ENCODE peak calls at places on chromosomes 16 and 17, in seven cellular contexts. G is psoas muscle; H is M059J; U is heart right ventricle; P is fibroblast of pulmonary artery; N is pancreas; W is activated CD8-positive, alpha-beta T cell treated with anti-CD3 and anti-CD28 coated beads for 36 hours. X is an unnamed sample.

GRCh38 chr17:46208997-46209396 is 15.8 kb upstream of the KANSL1 start:
- DNase-seq in G (no peak), H (no peak), U (no peak), P (no peak), N (no peak), W (no peak), X (no peak)

GRCh38 chr16:55480228-55480655 is 1.2 kb downstream of the MMP2 start:
- DNase-seq in G (peak; percentile 93), H (peak; percentile 90), U (peak; percentile 87), P (peak; percentile 95), N (peak; percentile 51), W (no peak), X (no peak)

GRCh38 chr16:50574852-50575251 is 26.7 kb downstream of the NKD1 start:
- DNase-seq in G (no peak), H (no peak), U (no peak), P (no peak), N (no peak), W (no peak), X (no peak)

GRCh38 chr17:69466905-69467630 is 52.6 kb downstream of the MAP2K6 start:
- DNase-seq in G (no peak), H (no peak), U (no peak), P (peak; percentile 47), N (no peak), W (no peak), X (no peak)

GRCh38 chr17:52255347-52255746 is 96.8 kb upstream of the CA10 start:
- DNase-seq in G (no peak), H (no peak), U (no peak), P (no peak), N (no peak), W (no peak), X (no peak)

GRCh38 chr17:17745476-17746455 is 64.5 kb downstream of the RAI1 start:
- DNase-seq in G (no peak), H (peak; percentile 34), U (no peak), P (no peak), N (no peak), W (no peak), X (no peak)

GRCh38 chr17:78812849-78813248 is 27.8 kb downstream of the USP36 start:
- DNase-seq in G (peak; percentile 58), H (no peak), U (no peak), P (no peak), N (no peak), W (no peak), X (no peak)

GRCh38 chr17:82216301-82217119 is 3.9 kb upstream of the CCDC57 start:
- DNase-seq in G (peak; percentile 85), H (peak; percentile 98), U (peak; percentile 61), P (peak; percentile 78), N (peak; percentile 84), W (peak; percentile 75), X (no peak)

GRCh38 chr16:25721439-25721838 is 29.7 kb downstream of the HS3ST4 start:
- DNase-seq in G (no peak), H (no peak), U (no peak), P (no peak), N (no peak), W (no peak), X (no peak)

GRCh38 chr17:65061621-65062020 is 5.1 kb upstream of the GNA13 start:
- DNase-seq in G (no peak), H (no peak), U (no peak), P (no peak), N (no peak), W (no peak), X (no peak)

GRCh38 chr17:74466785-74467158 is 338 bp downstream of the CD300A start:
- DNase-seq in G (no peak), H (no peak), U (no peak), P (no peak), N (no peak), W (no peak), X (no peak)

GRCh38 chr17:11028349-11028748 is 190.5 kb upstream of the PIRT start:
- DNase-seq in G (no peak), H (no peak), U (no peak), P (no peak), N (no peak), W (no peak), X (no peak)

GRCh38 chr17:60158751-60159478 is 9.1 kb downstream of the CA4 start:
- DNase-seq in G (no peak), H (no peak), U (no peak), P (peak; percentile 51), N (no peak), W (no peak), X (no peak)

X was measured in NCI-H345.